ENCODE peak calls at places on chromosome 1, in eight cellular contexts. U is cardiac fibroblast; K is kidney glomerular epithelial cell; F is fibroblast of lung; Z is NCI-H510A; M is fibroblast of pulmonary artery; D is activated CD4-positive, alpha-beta T cell treated with anti-CD3 and anti-CD28 coated beads, Interleukin-2, amount 10 ng/mL, durations not matched to agents 7 days and 5 days; N is stimulated activated CD8-positive, alpha-beta memory T cell treated with anti-CD3 and anti-CD28 coated beads, Interleukin-4, amount 100 ng/mL, for 1 hour. Y is an unnamed sample.
A peak's percentile ranks its signal among the peaks of the same experiment; 100 is the strongest.

GRCh38 chr1:53349369-53349705 is 21.5 kb upstream of the LRP8 start:
- DNase-seq in U (no peak), K (no peak), M (no peak), Z (no peak), N (no peak), F (no peak), D (no peak), Y (no peak)

GRCh38 chr1:47491341-47491753 is 53.5 kb downstream of the FOXD2 start:
- DNase-seq in M (no peak), Z (no peak), N (no peak), U (no peak), F (no peak), D (no peak), K (no peak), Y (no peak)

GRCh38 chr1:45297604-45298356 is 28.9 kb upstream of the HPDL start:
- DNase-seq in K (no peak), D (no peak), M (no peak), U (no peak), Z (no peak), N (no peak), F (no peak), Y (no peak)

GRCh38 chr1:117600325-117600916 is 5.4 kb upstream of the TENT5C start:
- DNase-seq in Z (no peak), K (no peak), U (no peak), N (no peak), F (no peak), M (no peak), D (no peak), Y (no peak)

GRCh38 chr1:15885269-15885668 is 37.8 kb downstream of the SPEN start:
- DNase-seq in N (no peak), M (no peak), F (no peak), D (no peak), Z (no peak), K (no peak), U (no peak), Y (no peak)

GRCh38 chr1:43453442-43454269 is at the start of gene HYI:
- DNase-seq in N (peak; percentile 18), U (peak; percentile 90), F (peak; percentile 88), K (peak; percentile 66), Z (peak; percentile 100), M (peak; percentile 88), D (peak; percentile 78), Y (peak; percentile 80)

GRCh38 chr1:149928388-149928724 is 753 bp upstream of the SF3B4 start:
- DNase-seq in Z (no peak), N (no peak), D (no peak), K (no peak), M (no peak), U (no peak), F (no peak), Y (no peak)

GRCh38 chr1:43653339-43653738 is 3.4 kb downstream of the KDM4A start:
- DNase-seq in K (no peak), Z (no peak), M (peak; percentile 56), N (no peak), U (peak; percentile 57), F (peak; percentile 23), D (peak; percentile 16), Y (peak; percentile 25)

GRCh38 chr1:93078935-93079654 is at the start of gene MTF2:
- DNase-seq in K (peak; percentile 86), D (peak; percentile 95), Z (peak; percentile 99), F (peak; percentile 98), M (peak; percentile 98), N (peak; percentile 79), U (peak; percentile 99), Y (peak; percentile 86)

GRCh38 chr1:155961937-155962336 is 16.4 kb downstream of the ARHGEF2 start:
- DNase-seq in F (peak; percentile 90), K (peak; percentile 89), N (no peak), Z (no peak), U (peak; percentile 90), M (peak; percentile 93), D (no peak), Y (peak; percentile 74)

GRCh38 chr1:232911027-232911599 is 39.3 kb upstream of the NTPCR start:
- DNase-seq in N (no peak), Z (no peak), K (no peak), U (no peak), D (no peak), M (no peak), F (no peak), Y (no peak)

GRCh38 chr1:224873645-224874369 is 55.7 kb upstream of the DNAH14 start:
- DNase-seq in Z (no peak), K (peak; percentile 25), N (no peak), D (no peak), U (peak; percentile 54), F (peak; percentile 77), M (peak; percentile 72), Y (no peak)

GRCh38 chr1:62688687-62689085 is 500 bp upstream of the DOCK7 start:
- DNase-seq in U (no peak), K (peak; percentile 46), M (peak; percentile 29), D (no peak), Z (no peak), N (no peak), F (peak; percentile 43), Y (no peak)

GRCh38 chr1:63615809-63616420 is 22.7 kb downstream of the PGM1 start:
- DNase-seq in Z (no peak), F (peak; percentile 84), D (peak; percentile 77), U (peak; percentile 87), N (peak; percentile 28), M (peak; percentile 87), K (peak; percentile 85), Y (peak; percentile 75)

GRCh38 chr1:96409689-96410088 is 311.9 kb upstream of the PTBP2 start:
- DNase-seq in M (no peak), F (no peak), Z (no peak), N (no peak), K (no peak), U (no peak), D (no peak), Y (no peak)

GRCh38 chr1:225769687-225770086 is 7.9 kb upstream of the SRP9 start:
- DNase-seq in F (no peak), M (no peak), U (no peak), K (no peak), D (no peak), Z (no peak), N (no peak), Y (no peak)